ENCODE peak calls at places on chromosomes 16 and 17, in eight cellular contexts. One of them, this sample, is unnamed. For H3K36me3, the result is how much of the 10 kb centered on the place peaks cover.

GRCh38 chr17:66737524-66737923 is 97.4 kb upstream of the CACNG5 start:
- DNase-seq in Panc1: no peak
- DNase-seq in endodermal cell: peak
- DNase-seq in small intestine: no peak
- DNase-seq in CD4-positive, CD25-positive, alpha-beta regulatory T cell: no peak
- DNase-seq in mucosa of descending colon: no peak
- DNase-seq in stomach: no peak
- DNase-seq in GM06990: no peak
- DNase-seq in this sample: peak

GRCh38 chr17:62802531-62803205 is 5.4 kb downstream of the MARCHF10 start:
- DNase-seq in Panc1: no peak
- DNase-seq in endodermal cell: peak
- DNase-seq in small intestine: no peak
- DNase-seq in CD4-positive, CD25-positive, alpha-beta regulatory T cell: no peak
- DNase-seq in mucosa of descending colon: no peak
- DNase-seq in stomach: no peak
- DNase-seq in GM06990: no peak
- DNase-seq in this sample: no peak

GRCh38 chr17:81030726-81031570 is 4.0 kb upstream of the BAIAP2 start:
- DNase-seq in Panc1: no peak
- DNase-seq in endodermal cell: no peak
- DNase-seq in small intestine: peak
- DNase-seq in CD4-positive, CD25-positive, alpha-beta regulatory T cell: no peak
- DNase-seq in mucosa of descending colon: peak
- DNase-seq in stomach: no peak
- DNase-seq in GM06990: no peak
- DNase-seq in this sample: peak

GRCh38 chr16:27749946-27750345 is 200.0 kb downstream of the KATNIP start:
- DNase-seq in Panc1: no peak
- DNase-seq in endodermal cell: no peak
- DNase-seq in small intestine: no peak
- DNase-seq in CD4-positive, CD25-positive, alpha-beta regulatory T cell: no peak
- DNase-seq in mucosa of descending colon: no peak
- DNase-seq in stomach: no peak
- DNase-seq in GM06990: no peak
- DNase-seq in this sample: peak

GRCh38 chr16:48535831-48536599 is 74.0 kb downstream of the N4BP1 start:
- DNase-seq in Panc1: no peak
- DNase-seq in endodermal cell: no peak
- DNase-seq in small intestine: no peak
- DNase-seq in CD4-positive, CD25-positive, alpha-beta regulatory T cell: no peak
- DNase-seq in mucosa of descending colon: peak
- DNase-seq in stomach: no peak
- DNase-seq in GM06990: peak
- DNase-seq in this sample: peak

GRCh38 chr16:52572656-52573055 is 25.7 kb upstream of the TOX3 start:
- DNase-seq in Panc1: no peak
- DNase-seq in endodermal cell: no peak
- DNase-seq in small intestine: peak
- DNase-seq in CD4-positive, CD25-positive, alpha-beta regulatory T cell: no peak
- DNase-seq in mucosa of descending colon: no peak
- DNase-seq in stomach: no peak
- DNase-seq in GM06990: no peak
- DNase-seq in this sample: no peak

GRCh38 chr16:2082171-2082982 is 34.6 kb downstream of the TSC2 start:
- DNase-seq in Panc1: no peak
- DNase-seq in endodermal cell: no peak
- DNase-seq in small intestine: no peak
- DNase-seq in CD4-positive, CD25-positive, alpha-beta regulatory T cell: no peak
- DNase-seq in mucosa of descending colon: peak
- DNase-seq in stomach: peak
- DNase-seq in GM06990: no peak
- DNase-seq in this sample: peak

GRCh38 chr16:28063047-28063521 is 430 bp downstream of the GSG1L start:
- DNase-seq in Panc1: no peak
- DNase-seq in endodermal cell: peak
- DNase-seq in small intestine: no peak
- DNase-seq in CD4-positive, CD25-positive, alpha-beta regulatory T cell: no peak
- DNase-seq in mucosa of descending colon: no peak
- DNase-seq in stomach: no peak
- DNase-seq in GM06990: no peak
- DNase-seq in this sample: peak

GRCh38 chr16:13325396-13325795 is 424.0 kb downstream of the SHISA9 start:
- DNase-seq in Panc1: no peak
- DNase-seq in endodermal cell: no peak
- DNase-seq in small intestine: no peak
- DNase-seq in CD4-positive, CD25-positive, alpha-beta regulatory T cell: no peak
- DNase-seq in mucosa of descending colon: no peak
- DNase-seq in stomach: no peak
- DNase-seq in GM06990: no peak
- DNase-seq in this sample: no peak

GRCh38 chr17:64160378-64160777 is 30.4 kb upstream of the ERN1 start:
- DNase-seq in Panc1: no peak
- DNase-seq in endodermal cell: peak
- DNase-seq in small intestine: no peak
- DNase-seq in CD4-positive, CD25-positive, alpha-beta regulatory T cell: no peak
- DNase-seq in mucosa of descending colon: no peak
- DNase-seq in stomach: no peak
- DNase-seq in GM06990: no peak
- DNase-seq in this sample: no peak

GRCh38 chr17:79628861-79629547 is 18.2 kb upstream of the RBFOX3 start:
- DNase-seq in Panc1: no peak
- DNase-seq in endodermal cell: peak
- DNase-seq in small intestine: no peak
- DNase-seq in CD4-positive, CD25-positive, alpha-beta regulatory T cell: no peak
- DNase-seq in mucosa of descending colon: no peak
- DNase-seq in stomach: peak
- DNase-seq in GM06990: no peak
- DNase-seq in this sample: peak

GRCh38 chr16:30472328-30472942 is at the start of gene ITGAL:
- DNase-seq in Panc1: no peak
- DNase-seq in endodermal cell: no peak
- DNase-seq in small intestine: peak
- DNase-seq in CD4-positive, CD25-positive, alpha-beta regulatory T cell: peak
- DNase-seq in mucosa of descending colon: peak
- DNase-seq in stomach: peak
- DNase-seq in GM06990: peak
- DNase-seq in this sample: peak

GRCh38 chr17:14058051-14058450 is 11.3 kb upstream of the COX10 start:
- DNase-seq in Panc1: no peak
- DNase-seq in endodermal cell: no peak
- DNase-seq in small intestine: no peak
- DNase-seq in CD4-positive, CD25-positive, alpha-beta regulatory T cell: no peak
- DNase-seq in mucosa of descending colon: no peak
- DNase-seq in stomach: no peak
- DNase-seq in GM06990: no peak
- DNase-seq in this sample: no peak

GRCh38 chr17:4626734-4627256 is 14.7 kb downstream of the ALOX15 start:
- DNase-seq in Panc1: no peak
- DNase-seq in endodermal cell: no peak
- DNase-seq in small intestine: no peak
- DNase-seq in CD4-positive, CD25-positive, alpha-beta regulatory T cell: no peak
- DNase-seq in mucosa of descending colon: no peak
- DNase-seq in stomach: no peak
- DNase-seq in GM06990: no peak
- DNase-seq in this sample: no peak

GRCh38 chr17:66644311-66644710 is 190.6 kb upstream of the CACNG5 start:
- DNase-seq in Panc1: no peak
- DNase-seq in endodermal cell: no peak
- DNase-seq in small intestine: no peak
- DNase-seq in CD4-positive, CD25-positive, alpha-beta regulatory T cell: no peak
- DNase-seq in mucosa of descending colon: no peak
- DNase-seq in stomach: no peak
- DNase-seq in GM06990: no peak
- DNase-seq in this sample: no peak

GRCh38 chr16:53673189-53673588 is 30.5 kb downstream of the RPGRIP1L start:
- DNase-seq in Panc1: no peak
- DNase-seq in endodermal cell: no peak
- DNase-seq in small intestine: no peak
- DNase-seq in CD4-positive, CD25-positive, alpha-beta regulatory T cell: no peak
- DNase-seq in mucosa of descending colon: no peak
- DNase-seq in stomach: no peak
- DNase-seq in GM06990: no peak
- DNase-seq in this sample: no peak

GRCh38 chr16:20868890-20869289 is 31.3 kb downstream of the DCUN1D3 start:
- DNase-seq in Panc1: no peak
- DNase-seq in endodermal cell: peak
- DNase-seq in small intestine: peak
- DNase-seq in CD4-positive, CD25-positive, alpha-beta regulatory T cell: no peak
- DNase-seq in mucosa of descending colon: peak
- DNase-seq in stomach: peak
- DNase-seq in GM06990: no peak
- DNase-seq in this sample: no peak

GRCh38 chr16:29877266-29877961 is 14.4 kb upstream of the CDIPT start:
- DNase-seq in Panc1: no peak
- DNase-seq in endodermal cell: peak
- DNase-seq in small intestine: no peak
- DNase-seq in CD4-positive, CD25-positive, alpha-beta regulatory T cell: peak
- DNase-seq in mucosa of descending colon: no peak
- DNase-seq in stomach: no peak
- DNase-seq in GM06990: peak
- DNase-seq in this sample: peak

GRCh38 chr16:31082368-31083045 is 6.2 kb downstream of the PRSS53 start:
- DNase-seq in Panc1: no peak
- DNase-seq in endodermal cell: no peak
- DNase-seq in small intestine: peak
- DNase-seq in CD4-positive, CD25-positive, alpha-beta regulatory T cell: no peak
- DNase-seq in mucosa of descending colon: no peak
- DNase-seq in stomach: no peak
- DNase-seq in GM06990: no peak
- DNase-seq in this sample: peak

GRCh38 chr17:7220593-7221280 is 999 bp downstream of the ACADVL start:
- DNase-seq in Panc1: no peak
- DNase-seq in endodermal cell: peak
- DNase-seq in small intestine: peak
- DNase-seq in CD4-positive, CD25-positive, alpha-beta regulatory T cell: peak
- DNase-seq in mucosa of descending colon: peak
- DNase-seq in stomach: peak
- DNase-seq in GM06990: peak
- DNase-seq in this sample: peak

GRCh38 chr17:15891348-15891747 is 53.6 kb upstream of the ADORA2B start:
- DNase-seq in Panc1: no peak
- DNase-seq in endodermal cell: no peak
- DNase-seq in small intestine: no peak
- DNase-seq in CD4-positive, CD25-positive, alpha-beta regulatory T cell: no peak
- DNase-seq in mucosa of descending colon: no peak
- DNase-seq in stomach: no peak
- DNase-seq in GM06990: no peak
- DNase-seq in this sample: no peak

GRCh38 chr16:55499951-55500350 is 8.9 kb upstream of the LPCAT2 start:
- DNase-seq in Panc1: no peak
- DNase-seq in endodermal cell: peak
- DNase-seq in small intestine: no peak
- DNase-seq in CD4-positive, CD25-positive, alpha-beta regulatory T cell: no peak
- DNase-seq in mucosa of descending colon: no peak
- DNase-seq in stomach: no peak
- DNase-seq in GM06990: no peak
- DNase-seq in this sample: no peak

GRCh38 chr16:87715658-87716057 is 50.1 kb downstream of the KLHDC4 start:
- DNase-seq in Panc1: no peak
- DNase-seq in endodermal cell: no peak
- DNase-seq in small intestine: no peak
- DNase-seq in CD4-positive, CD25-positive, alpha-beta regulatory T cell: no peak
- DNase-seq in mucosa of descending colon: no peak
- DNase-seq in stomach: no peak
- DNase-seq in GM06990: no peak
- DNase-seq in this sample: no peak

GRCh38 chr16:50550035-50550434 is 1.8 kb downstream of the NKD1 start:
- DNase-seq in Panc1: no peak
- DNase-seq in endodermal cell: no peak
- DNase-seq in small intestine: no peak
- DNase-seq in CD4-positive, CD25-positive, alpha-beta regulatory T cell: no peak
- DNase-seq in mucosa of descending colon: no peak
- DNase-seq in stomach: no peak
- DNase-seq in GM06990: no peak
- DNase-seq in this sample: no peak
- H3K4me3 ChIP-seq in Panc1: no peak
- H3K4me3 ChIP-seq in endodermal cell: peak
- H3K4me3 ChIP-seq in small intestine: no peak
- H3K4me3 ChIP-seq in CD4-positive, CD25-positive, alpha-beta regulatory T cell: no peak
- H3K4me3 ChIP-seq in mucosa of descending colon: no peak
- H3K4me3 ChIP-seq in stomach: peak
- H3K4me3 ChIP-seq in GM06990: no peak
- H3K4me3 ChIP-seq in this sample: no peak

GRCh38 chr16:15631730-15632409 is 11.1 kb downstream of the MARF1 start:
- DNase-seq in Panc1: no peak
- DNase-seq in endodermal cell: no peak
- DNase-seq in small intestine: no peak
- DNase-seq in CD4-positive, CD25-positive, alpha-beta regulatory T cell: no peak
- DNase-seq in mucosa of descending colon: no peak
- DNase-seq in stomach: no peak
- DNase-seq in GM06990: no peak
- DNase-seq in this sample: no peak
- H3K36me3 ChIP-seq in Panc1: under half
- H3K36me3 ChIP-seq in endodermal cell: half or more
- H3K36me3 ChIP-seq in small intestine: under half
- H3K36me3 ChIP-seq in CD4-positive, CD25-positive, alpha-beta regulatory T cell: half or more
- H3K36me3 ChIP-seq in mucosa of descending colon: under half
- H3K36me3 ChIP-seq in stomach: half or more
- H3K36me3 ChIP-seq in GM06990: under half
- H3K36me3 ChIP-seq in this sample: under half

GRCh38 chr16:88972349-88972748 is 4.7 kb downstream of the CBFA2T3 start:
- DNase-seq in Panc1: no peak
- DNase-seq in endodermal cell: no peak
- DNase-seq in small intestine: no peak
- DNase-seq in CD4-positive, CD25-positive, alpha-beta regulatory T cell: no peak
- DNase-seq in mucosa of descending colon: no peak
- DNase-seq in stomach: no peak
- DNase-seq in GM06990: no peak
- DNase-seq in this sample: no peak
- H3K4me3 ChIP-seq in Panc1: no peak
- H3K4me3 ChIP-seq in endodermal cell: no peak
- H3K4me3 ChIP-seq in small intestine: no peak
- H3K4me3 ChIP-seq in CD4-positive, CD25-positive, alpha-beta regulatory T cell: no peak
- H3K4me3 ChIP-seq in mucosa of descending colon: no peak
- H3K4me3 ChIP-seq in stomach: no peak
- H3K4me3 ChIP-seq in GM06990: peak
- H3K4me3 ChIP-seq in this sample: no peak

GRCh38 chr16:57084996-57085395 is 7.4 kb upstream of the CPNE2 start:
- DNase-seq in Panc1: no peak
- DNase-seq in endodermal cell: no peak
- DNase-seq in small intestine: no peak
- DNase-seq in CD4-positive, CD25-positive, alpha-beta regulatory T cell: no peak
- DNase-seq in mucosa of descending colon: no peak
- DNase-seq in stomach: no peak
- DNase-seq in GM06990: no peak
- DNase-seq in this sample: no peak

GRCh38 chr16:57084257-57084770 is 8.1 kb upstream of the CPNE2 start:
- DNase-seq in Panc1: peak
- DNase-seq in endodermal cell: peak
- DNase-seq in small intestine: peak
- DNase-seq in CD4-positive, CD25-positive, alpha-beta regulatory T cell: peak
- DNase-seq in mucosa of descending colon: peak
- DNase-seq in stomach: peak
- DNase-seq in GM06990: peak
- DNase-seq in this sample: peak

GRCh38 chr16:57083469-57083868 is 8.9 kb upstream of the CPNE2 start:
- DNase-seq in Panc1: no peak
- DNase-seq in endodermal cell: no peak
- DNase-seq in small intestine: no peak
- DNase-seq in CD4-positive, CD25-positive, alpha-beta regulatory T cell: no peak
- DNase-seq in mucosa of descending colon: no peak
- DNase-seq in stomach: no peak
- DNase-seq in GM06990: no peak
- DNase-seq in this sample: no peak

GRCh38 chr16:57082664-57083063 is 9.7 kb upstream of the CPNE2 start:
- DNase-seq in Panc1: no peak
- DNase-seq in endodermal cell: no peak
- DNase-seq in small intestine: no peak
- DNase-seq in CD4-positive, CD25-positive, alpha-beta regulatory T cell: no peak
- DNase-seq in mucosa of descending colon: no peak
- DNase-seq in stomach: no peak
- DNase-seq in GM06990: no peak
- DNase-seq in this sample: no peak

GRCh38 chr16:57081744-57082143 is 10.6 kb upstream of the CPNE2 start:
- DNase-seq in Panc1: no peak
- DNase-seq in endodermal cell: no peak
- DNase-seq in small intestine: no peak
- DNase-seq in CD4-positive, CD25-positive, alpha-beta regulatory T cell: no peak
- DNase-seq in mucosa of descending colon: no peak
- DNase-seq in stomach: no peak
- DNase-seq in GM06990: no peak
- DNase-seq in this sample: no peak
- H3K36me3 ChIP-seq in Panc1: under half
- H3K36me3 ChIP-seq in endodermal cell: under half
- H3K36me3 ChIP-seq in small intestine: under half
- H3K36me3 ChIP-seq in CD4-positive, CD25-positive, alpha-beta regulatory T cell: half or more
- H3K36me3 ChIP-seq in mucosa of descending colon: under half
- H3K36me3 ChIP-seq in stomach: half or more
- H3K36me3 ChIP-seq in GM06990: under half
- H3K36me3 ChIP-seq in this sample: under half